ENCODE peak calls at places on chromosome 4, in ten cellular contexts. U is mesenchymal stem cell; N is Panc1; F is CD8-positive, alpha-beta memory T cell; Y is AG04450; I is CD8-positive, alpha-beta T cell; H is adipocyte; J is tibial nerve; A is aorta; S is transverse colon. G is an unnamed sample.

GRCh38 chr4:99028187-99028586 is 32.7 kb downstream of the METAP1 start:
- DNase-seq in U (no peak), N (no peak), F (no peak), Y (no peak), I (no peak), H (peak; percentile 22), J (no peak), A (no peak), S (no peak), G (no peak)

GRCh38 chr4:21915761-21916160 is 32.8 kb downstream of the KCNIP4 start:
- DNase-seq in U (no peak), N (no peak), F (no peak), Y (no peak), I (no peak), H (no peak), J (no peak), A (no peak), S (no peak), G (no peak)

GRCh38 chr4:86302242-86302641 is 57.6 kb downstream of the MAPK10 start:
- DNase-seq in U (peak; percentile 55), N (no peak), F (no peak), Y (no peak), I (no peak), H (no peak), J (no peak), A (no peak), S (peak; percentile 16), G (no peak)

GRCh38 chr4:38867478-38868054 is at the start of gene FAM114A1:
- DNase-seq in U (peak; percentile 83), N (no peak), F (no peak), Y (no peak), I (no peak), H (peak; percentile 95), J (peak; percentile 71), A (peak; percentile 95), S (peak; percentile 89), G (peak; percentile 84)

GRCh38 chr4:75398501-75398900 is 115.7 kb downstream of the RCHY1 start:
- DNase-seq in U (no peak), N (no peak), F (no peak), Y (no peak), I (no peak), H (no peak), J (no peak), A (no peak), S (no peak), G (no peak)

GRCh38 chr4:53592686-53593641 is 1.7 kb upstream of the LNX1 start:
- DNase-seq in U (peak; percentile 47), N (no peak), F (no peak), Y (no peak), I (no peak), H (no peak), J (no peak), A (peak; percentile 78), S (peak; percentile 69), G (peak; percentile 80)

GRCh38 chr4:175824110-175824509 is 12.0 kb upstream of the GPM6A start:
- DNase-seq in U (no peak), N (no peak), F (no peak), Y (no peak), I (no peak), H (no peak), J (no peak), A (no peak), S (no peak), G (no peak)

GRCh38 chr4:3817561-3817960 is 51.4 kb downstream of the ADRA2C start:
- DNase-seq in U (no peak), N (no peak), F (no peak), Y (no peak), I (no peak), H (no peak), J (no peak), A (peak; percentile 71), S (no peak), G (no peak)

GRCh38 chr4:17544205-17544604 is 29.2 kb downstream of the CLRN2 start:
- DNase-seq in U (peak; percentile 42), N (peak; percentile 5), F (no peak), Y (no peak), I (no peak), H (no peak), J (no peak), A (no peak), S (peak; percentile 17), G (peak; percentile 15)

GRCh38 chr4:142091085-142091513 is 454.7 kb downstream of the IL15 start:
- DNase-seq in U (no peak), N (no peak), F (no peak), Y (peak; percentile 78), I (no peak), H (peak; percentile 63), J (no peak), A (no peak), S (no peak), G (peak; percentile 41)

GRCh38 chr4:4386736-4387392 is at the start of gene NSG1:
- DNase-seq in U (peak; percentile 48), N (no peak), F (peak; percentile 41), Y (no peak), I (peak; percentile 47), H (peak; percentile 52), J (no peak), A (peak; percentile 78), S (no peak), G (peak; percentile 35)

GRCh38 chr4:54224960-54225670 is 4.0 kb upstream of the PDGFRA start:
- DNase-seq in U (no peak), N (no peak), F (no peak), Y (no peak), I (no peak), H (no peak), J (no peak), A (no peak), S (no peak), G (no peak)

GRCh38 chr4:20337261-20337664 is 85.6 kb downstream of the SLIT2 start:
- DNase-seq in U (no peak), N (no peak), F (no peak), Y (no peak), I (no peak), H (no peak), J (no peak), A (no peak), S (no peak), G (peak; percentile 27)

GRCh38 chr4:155304375-155304774 is 72.4 kb downstream of the MAP9 start:
- DNase-seq in U (no peak), N (no peak), F (no peak), Y (no peak), I (no peak), H (no peak), J (no peak), A (no peak), S (peak; percentile 54), G (no peak)
- H3K9me3 ChIP-seq in U (no peaks in the 10 kb centered on the region), N (no peaks in the 10 kb centered on the region), F (no peaks in the 10 kb centered on the region), Y (no peaks in the 10 kb centered on the region), I (no peaks in the 10 kb centered on the region), H (no peaks in the 10 kb centered on the region), J (no peaks in the 10 kb centered on the region), A (no peaks in the 10 kb centered on the region), S (no peaks in the 10 kb centered on the region), G (no peaks in the 10 kb centered on the region)

GRCh38 chr4:189202182-189202868 is 738.3 kb upstream of the FRG1 start:
- DNase-seq in U (peak; percentile 85), N (peak; percentile 4), F (peak; percentile 0), Y (peak; percentile 86), I (no peak), H (peak; percentile 94), J (peak; percentile 66), A (peak; percentile 84), S (peak; percentile 24), G (peak; percentile 76)
- H3K27me3 ChIP-seq in U (peaks cover 3% of the 10 kb centered on the region), N (no peaks in the 10 kb centered on the region), F (no peaks in the 10 kb centered on the region), Y (no peaks in the 10 kb centered on the region), I (no peaks in the 10 kb centered on the region), H (peaks cover 9% of the 10 kb centered on the region), J (no peaks in the 10 kb centered on the region), A (no peaks in the 10 kb centered on the region), S (no peaks in the 10 kb centered on the region), G (no peaks in the 10 kb centered on the region)

GRCh38 chr4:84495448-84496221 is 3.5 kb downstream of the NKX6-1 start:
- DNase-seq in U (no peak), N (no peak), F (no peak), Y (no peak), I (no peak), H (no peak), J (no peak), A (no peak), S (no peak), G (no peak)

GRCh38 chr4:84492737-84493091 is 6.4 kb downstream of the NKX6-1 start:
- DNase-seq in U (no peak), N (no peak), F (no peak), Y (no peak), I (no peak), H (no peak), J (no peak), A (no peak), S (no peak), G (no peak)

GRCh38 chr4:84493092-84493850 is 5.8 kb downstream of the NKX6-1 start:
- DNase-seq in U (peak; percentile 55), N (no peak), F (no peak), Y (no peak), I (no peak), H (peak; percentile 25), J (no peak), A (peak; percentile 76), S (peak; percentile 21), G (no peak)

GRCh38 chr4:84496356-84497219 is 2.5 kb downstream of the NKX6-1 start:
- DNase-seq in U (peak; percentile 26), N (no peak), F (no peak), Y (no peak), I (no peak), H (no peak), J (no peak), A (no peak), S (no peak), G (peak; percentile 22)

GRCh38 chr4:84494518-84494917 is 4.6 kb downstream of the NKX6-1 start:
- DNase-seq in U (no peak), N (no peak), F (no peak), Y (no peak), I (no peak), H (no peak), J (no peak), A (no peak), S (no peak), G (no peak)
- H3K9me3 ChIP-seq in U (no peaks in the 10 kb centered on the region), N (no peaks in the 10 kb centered on the region), F (no peaks in the 10 kb centered on the region), Y (peaks cover 27% of the 10 kb centered on the region), I (no peaks in the 10 kb centered on the region), H (peaks cover 2% of the 10 kb centered on the region), J (no peaks in the 10 kb centered on the region), A (peaks cover 4% of the 10 kb centered on the region), S (no peaks in the 10 kb centered on the region), G (no peaks in the 10 kb centered on the region)

GRCh38 chr4:146649232-146649631 is 10.5 kb downstream of the POU4F2 start:
- DNase-seq in U (no peak), N (no peak), F (no peak), Y (no peak), I (no peak), H (no peak), J (no peak), A (no peak), S (no peak), G (no peak)

GRCh38 chr4:146646601-146647000 is 7.9 kb downstream of the POU4F2 start:
- DNase-seq in U (no peak), N (no peak), F (no peak), Y (no peak), I (no peak), H (no peak), J (no peak), A (no peak), S (no peak), G (no peak)

GRCh38 chr4:146647615-146648383 is 9.1 kb downstream of the POU4F2 start:
- DNase-seq in U (no peak), N (no peak), F (no peak), Y (no peak), I (no peak), H (no peak), J (no peak), A (no peak), S (no peak), G (no peak)

GRCh38 chr4:146648384-146648783 is 9.7 kb downstream of the POU4F2 start:
- DNase-seq in U (no peak), N (no peak), F (no peak), Y (no peak), I (no peak), H (no peak), J (no peak), A (no peak), S (no peak), G (no peak)

GRCh38 chr4:146650034-146650433 is 11.3 kb downstream of the POU4F2 start:
- DNase-seq in U (no peak), N (no peak), F (no peak), Y (no peak), I (no peak), H (no peak), J (no peak), A (no peak), S (no peak), G (no peak)
- H3K27me3 ChIP-seq in U (peaks cover 90% of the 10 kb centered on the region), N (no peaks in the 10 kb centered on the region), F (peaks cover 10% of the 10 kb centered on the region), Y (peaks cover 42% of the 10 kb centered on the region), I (peaks cover 8% of the 10 kb centered on the region), H (peaks cover 82% of the 10 kb centered on the region), J (no peaks in the 10 kb centered on the region), A (no peaks in the 10 kb centered on the region), S (peaks cover 99% of the 10 kb centered on the region), G (no peaks in the 10 kb centered on the region)